ENCODE peak calls at places on chromosome 20, in eight cellular contexts. C is nephron progenitor cell; H is adipocyte; W is stimulated activated naive CD8-positive, alpha-beta T cell treated with anti-CD3 and anti-CD28 coated beads, Interleukin-15, amount 100 ng/mL, for 72 hours; N is stimulated activated CD8-positive, alpha-beta memory T cell treated with anti-CD3 and anti-CD28 coated beads, Interleukin-12 subunit alpha, Interleukin-12 subunit beta, amount 100 ng/mL, for 4 hours; U is left ventricle myocardium superior; S is ELR; X is posterior cingulate gyrus. F is an unnamed sample.

GRCh38 chr20:31517373-31517772 is 3.1 kb downstream of the HM13 start:
- DNase-seq in W (no peak), N (no peak), U (no peak), C (peak; percentile 13), X (no peak), H (peak; percentile 83), S (peak; percentile 78), F (peak; percentile 51)

GRCh38 chr20:38127011-38127621 is 38.0 kb downstream of the TGM2 start:
- DNase-seq in N (no peak), U (peak; percentile 46), X (peak; percentile 7), W (no peak), C (no peak), S (peak; percentile 92), H (peak; percentile 85), F (no peak)

GRCh38 chr20:37558779-37559178 is 31.1 kb upstream of the BLCAP start:
- DNase-seq in U (no peak), W (no peak), C (no peak), X (no peak), H (no peak), N (no peak), S (no peak), F (no peak)

GRCh38 chr20:63968928-63969760 is 586 bp downstream of the ZNF512B start:
- DNase-seq in C (peak; percentile 64), H (peak; percentile 44), S (peak; percentile 39), X (no peak), W (peak; percentile 39), N (no peak), U (peak; percentile 46), F (peak; percentile 41)

GRCh38 chr20:40628877-40629276 is 60.2 kb downstream of the MAFB start:
- DNase-seq in X (no peak), U (no peak), C (no peak), W (no peak), S (no peak), N (no peak), H (no peak), F (no peak)

GRCh38 chr20:17430515-17430914 is 100.7 kb downstream of the BFSP1 start:
- DNase-seq in C (no peak), X (no peak), W (no peak), S (no peak), U (no peak), H (no peak), N (no peak), F (no peak)

GRCh38 chr20:46580613-46581012 is 30.2 kb upstream of the OCSTAMP start:
- DNase-seq in H (no peak), C (no peak), X (no peak), U (no peak), N (no peak), W (no peak), S (no peak), F (no peak)

GRCh38 chr20:41533537-41534136 is 84.5 kb downstream of the CHD6 start:
- DNase-seq in N (no peak), H (no peak), W (no peak), C (no peak), U (no peak), S (no peak), X (no peak), F (no peak)

GRCh38 chr20:48102821-48103635 is 317.7 kb upstream of the SULF2 start:
- DNase-seq in N (no peak), S (no peak), U (no peak), C (no peak), H (peak; percentile 5), W (no peak), X (no peak), F (no peak)

GRCh38 chr20:36147707-36148106 is 6.8 kb upstream of the EPB41L1 start:
- DNase-seq in H (peak; percentile 71), U (no peak), S (no peak), N (no peak), X (no peak), W (no peak), C (no peak), F (no peak)

GRCh38 chr20:4154958-4155411 is 139.6 kb upstream of the RNF24 start:
- DNase-seq in S (no peak), W (no peak), C (no peak), H (no peak), X (no peak), U (peak; percentile 53), N (no peak), F (peak; percentile 62)

GRCh38 chr20:42734660-42735368 is 454.9 kb downstream of the PTPRT start:
- DNase-seq in C (no peak), X (no peak), W (no peak), S (no peak), N (no peak), U (no peak), H (no peak), F (no peak)

F was measured in Right ventricle myocardium superior.